ENCODE peak calls at places on chromosomes 4 and X, in nine cellular contexts. X, F, K, V, Z, B, A, H and E are unnamed samples.

GRCh38 chr4:158630893-158631292 is 40.8 kb downstream of the C4orf46 start:
- DNase-seq in X (no peak), H (no peak), A (no peak), K (no peak), V (no peak), F (no peak), B (no peak), Z (no peak), E (no peak)

GRCh38 chrX:24515447-24515846 is 50.4 kb downstream of the PDK3 start:
- DNase-seq in A (no peak), Z (peak; percentile 6), F (no peak), V (no peak), K (no peak), X (no peak), H (no peak), B (no peak), E (no peak)

GRCh38 chrX:13001961-13002671 is 27.2 kb downstream of the TMSB4X start:
- DNase-seq in Z (no peak), B (no peak), H (no peak), V (peak; percentile 30), X (no peak), K (no peak), A (no peak), F (no peak), E (no peak)

GRCh38 chr4:85399270-85399669 is 75.7 kb upstream of the ARHGAP24 start:
- DNase-seq in A (no peak), K (no peak), H (no peak), X (no peak), F (no peak), B (no peak), V (no peak), Z (no peak), E (no peak)

GRCh38 chr4:177554966-177555574 is 112.8 kb upstream of the AGA start:
- DNase-seq in B (no peak), F (peak; percentile 28), H (no peak), A (no peak), K (peak; percentile 3), V (peak; percentile 2), X (no peak), Z (peak; percentile 38), E (no peak)

GRCh38 chr4:112141366-112142138 is 3.7 kb upstream of the FAM241A start:
- DNase-seq in F (no peak), H (no peak), Z (no peak), B (no peak), X (no peak), A (no peak), V (no peak), K (no peak), E (no peak)

GRCh38 chrX:94454606-94455005 is 780.6 kb downstream of the FAM133A start:
- DNase-seq in V (no peak), K (no peak), H (no peak), B (no peak), Z (no peak), X (no peak), F (no peak), A (no peak), E (no peak)

GRCh38 chr4:80916770-80917169 is 113.7 kb upstream of the BMP3 start:
- DNase-seq in K (no peak), X (no peak), F (no peak), V (no peak), H (no peak), B (no peak), A (no peak), Z (no peak), E (no peak)

GRCh38 chr4:90425893-90426292 is 298.7 kb downstream of the CCSER1 start:
- DNase-seq in K (no peak), V (no peak), X (no peak), B (no peak), A (no peak), F (no peak), H (no peak), Z (no peak), E (no peak)

GRCh38 chrX:66200855-66201795 is 37.1 kb downstream of the HEPH start:
- DNase-seq in Z (no peak), B (no peak), K (no peak), A (no peak), F (no peak), H (no peak), V (no peak), X (no peak), E (no peak)

GRCh38 chrX:130118941-130119640 is 8.8 kb upstream of the ELF4 start:
- DNase-seq in F (no peak), B (no peak), A (no peak), H (no peak), Z (no peak), V (no peak), X (no peak), K (no peak), E (no peak)

GRCh38 chrX:130118396-130118795 is 8.1 kb upstream of the ELF4 start:
- DNase-seq in B (no peak), X (no peak), H (no peak), F (peak; percentile 71), Z (no peak), K (no peak), A (no peak), V (peak; percentile 23), E (no peak)

GRCh38 chrX:130120746-130121504 is 10.6 kb upstream of the ELF4 start:
- DNase-seq in X (peak; percentile 88), B (peak; percentile 77), F (peak; percentile 79), K (peak; percentile 76), Z (peak; percentile 82), V (peak; percentile 71), H (peak; percentile 88), A (no peak), E (peak; percentile 21)

GRCh38 chrX:130121505-130121800 is 11.2 kb upstream of the ELF4 start:
- DNase-seq in X (no peak), F (no peak), A (no peak), V (no peak), H (no peak), Z (no peak), B (no peak), K (no peak), E (no peak)

GRCh38 chrX:130120321-130120731 is 10.0 kb upstream of the ELF4 start:
- DNase-seq in Z (peak; percentile 40), H (no peak), F (no peak), V (peak; percentile 4), K (no peak), B (no peak), X (no peak), A (no peak), E (no peak)
- H3K27ac ChIP-seq in Z (peak overlapping the region; percentile 86), H (peak overlapping the region; percentile 6), F (peak overlapping the region; percentile 66), V (peak overlapping the region; percentile 78), K (peak overlapping the region; percentile 21), B (peak overlapping the region; percentile 77), X (peak overlapping the region; percentile 71), A (peak overlapping the region; percentile 88), E (no peak overlapping the region)

GRCh38 chrX:113759422-113759821 is 824.5 kb upstream of the HTR2C start:
- DNase-seq in X (no peak), A (no peak), B (no peak), V (no peak), K (no peak), Z (no peak), F (no peak), H (no peak), E (no peak)
- H3K27ac ChIP-seq in X (no peak overlapping the region), A (no peak overlapping the region), B (no peak overlapping the region), V (no peak overlapping the region), K (no peak overlapping the region), Z (no peak overlapping the region), F (no peak overlapping the region), H (no peak overlapping the region), E (no peak overlapping the region)

GRCh38 chr4:155543126-155543765 is 123.4 kb upstream of the GUCY1A1 start:
- DNase-seq in V (no peak), X (no peak), A (no peak), Z (no peak), F (no peak), K (no peak), H (no peak), B (no peak), E (no peak)
- H3K27ac ChIP-seq in V (no peak overlapping the region), X (no peak overlapping the region), A (peak overlapping the region; percentile 37), Z (no peak overlapping the region), F (no peak overlapping the region), K (no peak overlapping the region), H (no peak overlapping the region), B (no peak overlapping the region), E (no peak overlapping the region)

DNA sequence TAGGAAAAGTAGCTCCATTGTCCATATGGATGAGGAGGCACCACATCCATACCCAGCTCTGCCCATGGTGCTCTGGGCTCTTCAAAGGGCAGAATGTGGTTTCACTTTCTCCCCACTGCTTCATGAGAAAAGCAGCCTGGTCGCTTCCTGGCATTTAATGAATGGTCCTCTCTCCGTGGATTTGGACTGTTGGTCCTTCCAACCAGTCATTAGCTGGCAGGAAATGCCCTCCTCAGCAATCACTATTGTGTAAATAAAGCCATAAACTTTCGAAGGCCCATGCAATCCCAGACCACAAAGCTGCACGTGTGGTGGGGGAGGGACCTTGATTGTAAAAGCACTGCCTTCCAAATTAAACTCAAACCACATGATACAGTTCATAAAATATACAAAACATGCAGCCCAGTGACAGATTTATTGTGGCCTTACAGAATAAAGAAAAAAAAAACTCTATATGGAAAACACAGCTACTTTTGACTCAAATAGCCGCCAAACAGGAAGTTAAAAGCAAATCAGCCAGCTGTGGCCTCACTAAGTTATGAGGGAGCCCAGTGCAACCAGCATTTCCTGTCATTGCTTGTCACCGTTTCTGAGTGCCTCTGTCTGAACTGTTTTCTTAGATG is 8.1 kb downstream of the MBNL3 start:
- DNase-seq in A (no peak), K (peak; percentile 46), H (no peak), X (peak; percentile 64), V (peak; percentile 81), Z (no peak), F (peak; percentile 30), B (peak; percentile 50), E (peak; percentile 8)
- H3K27ac ChIP-seq in A (peak overlapping the region; percentile 76), K (peak overlapping the region; percentile 58), H (peak overlapping the region; percentile 78), X (no peak overlapping the region), V (peak overlapping the region; percentile 80), Z (no peak overlapping the region), F (peak overlapping the region; percentile 47), B (peak overlapping the region; percentile 81), E (peak overlapping the region; percentile 66)

GRCh38 chrX:2325076-2325784 is 175.5 kb downstream of the DHRSX start:
- DNase-seq in X (peak; percentile 90), V (peak; percentile 33), F (no peak), K (peak; percentile 52), Z (peak; percentile 84), B (peak; percentile 55), A (no peak), H (peak; percentile 92), E (no peak)
- H3K27ac ChIP-seq in X (peak overlapping the region; percentile 78), V (no peak overlapping the region), F (no peak overlapping the region), K (no peak overlapping the region), Z (peak overlapping the region; percentile 46), B (no peak overlapping the region), A (peak overlapping the region; percentile 66), H (no peak overlapping the region), E (no peak overlapping the region)